ENCODE peak calls at places on chromosome 21, in eight cellular contexts. One of them, this sample, is unnamed.

GRCh38 chr21:45877821-45878469 is 103.6 kb upstream of the COL6A1 start:
- DNase-seq in activated T-cell treated with anti-CD3 and anti-CD28 coated beads for 24 hours: no peak
- DNase-seq in nephron progenitor cell: no peak
- DNase-seq in stimulated activated CD4-positive, alpha-beta T cell treated with anti-CD3 and anti-CD28 coated beads, Interleukin-4, amount 100 ng/mL, for 4 hours: no peak
- DNase-seq in fibroblast of lung: no peak
- DNase-seq in astrocyte of the cerebellum: no peak
- DNase-seq in amygdala: no peak
- DNase-seq in mucosa of descending colon: peak; percentile 16
- DNase-seq in this sample: no peak

GRCh38 chr21:38937286-38937790 is 131.6 kb downstream of the ETS2 start:
- DNase-seq in amygdala: no peak
- DNase-seq in nephron progenitor cell: no peak
- DNase-seq in mucosa of descending colon: no peak
- DNase-seq in stimulated activated CD4-positive, alpha-beta T cell treated with anti-CD3 and anti-CD28 coated beads, Interleukin-4, amount 100 ng/mL, for 4 hours: no peak
- DNase-seq in astrocyte of the cerebellum: no peak
- DNase-seq in fibroblast of lung: no peak
- DNase-seq in activated T-cell treated with anti-CD3 and anti-CD28 coated beads for 24 hours: no peak
- DNase-seq in this sample: no peak

GRCh38 chr21:31634993-31635392 is 24.5 kb upstream of the SOD1 start:
- DNase-seq in astrocyte of the cerebellum: no peak
- DNase-seq in fibroblast of lung: no peak
- DNase-seq in nephron progenitor cell: no peak
- DNase-seq in amygdala: no peak
- DNase-seq in mucosa of descending colon: no peak
- DNase-seq in activated T-cell treated with anti-CD3 and anti-CD28 coated beads for 24 hours: no peak
- DNase-seq in stimulated activated CD4-positive, alpha-beta T cell treated with anti-CD3 and anti-CD28 coated beads, Interleukin-4, amount 100 ng/mL, for 4 hours: no peak
- DNase-seq in this sample: no peak

GRCh38 chr21:46038341-46038829 is 56.8 kb downstream of the COL6A1 start:
- DNase-seq in mucosa of descending colon: no peak
- DNase-seq in astrocyte of the cerebellum: no peak
- DNase-seq in nephron progenitor cell: no peak
- DNase-seq in activated T-cell treated with anti-CD3 and anti-CD28 coated beads for 24 hours: no peak
- DNase-seq in stimulated activated CD4-positive, alpha-beta T cell treated with anti-CD3 and anti-CD28 coated beads, Interleukin-4, amount 100 ng/mL, for 4 hours: no peak
- DNase-seq in amygdala: no peak
- DNase-seq in fibroblast of lung: no peak
- DNase-seq in this sample: no peak

GRCh38 chr21:44011123-44011773 is 861 bp upstream of the TRAPPC10 start:
- DNase-seq in activated T-cell treated with anti-CD3 and anti-CD28 coated beads for 24 hours: no peak
- DNase-seq in stimulated activated CD4-positive, alpha-beta T cell treated with anti-CD3 and anti-CD28 coated beads, Interleukin-4, amount 100 ng/mL, for 4 hours: no peak
- DNase-seq in astrocyte of the cerebellum: no peak
- DNase-seq in fibroblast of lung: no peak
- DNase-seq in nephron progenitor cell: peak; percentile 51
- DNase-seq in amygdala: no peak
- DNase-seq in mucosa of descending colon: no peak
- DNase-seq in this sample: no peak

GRCh38 chr21:45456014-45456835 is 51.3 kb downstream of the COL18A1 start:
- DNase-seq in nephron progenitor cell: no peak
- DNase-seq in stimulated activated CD4-positive, alpha-beta T cell treated with anti-CD3 and anti-CD28 coated beads, Interleukin-4, amount 100 ng/mL, for 4 hours: no peak
- DNase-seq in astrocyte of the cerebellum: no peak
- DNase-seq in activated T-cell treated with anti-CD3 and anti-CD28 coated beads for 24 hours: no peak
- DNase-seq in fibroblast of lung: no peak
- DNase-seq in amygdala: no peak
- DNase-seq in mucosa of descending colon: peak; percentile 19
- DNase-seq in this sample: no peak

GRCh38 chr21:45401916-45402900 is 2.8 kb upstream of the COL18A1 start:
- DNase-seq in nephron progenitor cell: no peak
- DNase-seq in astrocyte of the cerebellum: no peak
- DNase-seq in amygdala: no peak
- DNase-seq in stimulated activated CD4-positive, alpha-beta T cell treated with anti-CD3 and anti-CD28 coated beads, Interleukin-4, amount 100 ng/mL, for 4 hours: no peak
- DNase-seq in activated T-cell treated with anti-CD3 and anti-CD28 coated beads for 24 hours: no peak
- DNase-seq in mucosa of descending colon: peak; percentile 18
- DNase-seq in fibroblast of lung: no peak
- DNase-seq in this sample: no peak

GRCh38 chr21:26470361-26471115 is 102.5 kb downstream of the CYYR1 start:
- DNase-seq in stimulated activated CD4-positive, alpha-beta T cell treated with anti-CD3 and anti-CD28 coated beads, Interleukin-4, amount 100 ng/mL, for 4 hours: no peak
- DNase-seq in fibroblast of lung: no peak
- DNase-seq in astrocyte of the cerebellum: no peak
- DNase-seq in mucosa of descending colon: no peak
- DNase-seq in activated T-cell treated with anti-CD3 and anti-CD28 coated beads for 24 hours: no peak
- DNase-seq in nephron progenitor cell: no peak
- DNase-seq in amygdala: no peak
- DNase-seq in this sample: no peak

GRCh38 chr21:33395866-33396265 is 7.3 kb upstream of the IFNGR2 start:
- DNase-seq in amygdala: no peak
- DNase-seq in mucosa of descending colon: no peak
- DNase-seq in nephron progenitor cell: no peak
- DNase-seq in fibroblast of lung: peak; percentile 81
- DNase-seq in astrocyte of the cerebellum: no peak
- DNase-seq in activated T-cell treated with anti-CD3 and anti-CD28 coated beads for 24 hours: no peak
- DNase-seq in stimulated activated CD4-positive, alpha-beta T cell treated with anti-CD3 and anti-CD28 coated beads, Interleukin-4, amount 100 ng/mL, for 4 hours: no peak
- DNase-seq in this sample: no peak

GRCh38 chr21:33976082-33976979 is 60.7 kb upstream of the ATP5PO start:
- DNase-seq in astrocyte of the cerebellum: peak; percentile 93
- DNase-seq in activated T-cell treated with anti-CD3 and anti-CD28 coated beads for 24 hours: peak; percentile 46
- DNase-seq in mucosa of descending colon: no peak
- DNase-seq in amygdala: no peak
- DNase-seq in nephron progenitor cell: no peak
- DNase-seq in stimulated activated CD4-positive, alpha-beta T cell treated with anti-CD3 and anti-CD28 coated beads, Interleukin-4, amount 100 ng/mL, for 4 hours: peak; percentile 68
- DNase-seq in fibroblast of lung: peak; percentile 90
- DNase-seq in this sample: no peak

GRCh38 chr21:16370176-16370575 is 640.4 kb downstream of the USP25 start:
- DNase-seq in mucosa of descending colon: no peak
- DNase-seq in astrocyte of the cerebellum: no peak
- DNase-seq in fibroblast of lung: no peak
- DNase-seq in stimulated activated CD4-positive, alpha-beta T cell treated with anti-CD3 and anti-CD28 coated beads, Interleukin-4, amount 100 ng/mL, for 4 hours: no peak
- DNase-seq in amygdala: no peak
- DNase-seq in activated T-cell treated with anti-CD3 and anti-CD28 coated beads for 24 hours: no peak
- DNase-seq in nephron progenitor cell: no peak
- DNase-seq in this sample: no peak

GRCh38 chr21:45264919-45265515 is 22.7 kb downstream of the POFUT2 start:
- DNase-seq in activated T-cell treated with anti-CD3 and anti-CD28 coated beads for 24 hours: no peak
- DNase-seq in astrocyte of the cerebellum: no peak
- DNase-seq in mucosa of descending colon: no peak
- DNase-seq in amygdala: no peak
- DNase-seq in stimulated activated CD4-positive, alpha-beta T cell treated with anti-CD3 and anti-CD28 coated beads, Interleukin-4, amount 100 ng/mL, for 4 hours: no peak
- DNase-seq in fibroblast of lung: no peak
- DNase-seq in nephron progenitor cell: no peak
- DNase-seq in this sample: no peak

GRCh38 chr21:31932470-31932764 is 59.6 kb downstream of the HUNK start:
- DNase-seq in fibroblast of lung: no peak
- DNase-seq in nephron progenitor cell: no peak
- DNase-seq in stimulated activated CD4-positive, alpha-beta T cell treated with anti-CD3 and anti-CD28 coated beads, Interleukin-4, amount 100 ng/mL, for 4 hours: no peak
- DNase-seq in activated T-cell treated with anti-CD3 and anti-CD28 coated beads for 24 hours: no peak
- DNase-seq in mucosa of descending colon: no peak
- DNase-seq in amygdala: no peak
- DNase-seq in astrocyte of the cerebellum: no peak
- DNase-seq in this sample: no peak

GRCh38 chr21:45911806-45912325 is 69.7 kb upstream of the COL6A1 start:
- DNase-seq in mucosa of descending colon: peak; percentile 6
- DNase-seq in fibroblast of lung: no peak
- DNase-seq in amygdala: no peak
- DNase-seq in nephron progenitor cell: no peak
- DNase-seq in stimulated activated CD4-positive, alpha-beta T cell treated with anti-CD3 and anti-CD28 coated beads, Interleukin-4, amount 100 ng/mL, for 4 hours: no peak
- DNase-seq in activated T-cell treated with anti-CD3 and anti-CD28 coated beads for 24 hours: no peak
- DNase-seq in astrocyte of the cerebellum: no peak
- DNase-seq in this sample: no peak

GRCh38 chr21:29504751-29505321 is 206.1 kb downstream of the BACH1 start:
- DNase-seq in activated T-cell treated with anti-CD3 and anti-CD28 coated beads for 24 hours: no peak
- DNase-seq in stimulated activated CD4-positive, alpha-beta T cell treated with anti-CD3 and anti-CD28 coated beads, Interleukin-4, amount 100 ng/mL, for 4 hours: no peak
- DNase-seq in astrocyte of the cerebellum: peak; percentile 49
- DNase-seq in nephron progenitor cell: no peak
- DNase-seq in fibroblast of lung: no peak
- DNase-seq in amygdala: no peak
- DNase-seq in mucosa of descending colon: no peak
- DNase-seq in this sample: no peak

GRCh38 chr21:15604424-15604823 is 125.4 kb upstream of the USP25 start:
- DNase-seq in mucosa of descending colon: no peak
- DNase-seq in nephron progenitor cell: no peak
- DNase-seq in fibroblast of lung: peak; percentile 68
- DNase-seq in amygdala: no peak
- DNase-seq in astrocyte of the cerebellum: peak; percentile 6
- DNase-seq in stimulated activated CD4-positive, alpha-beta T cell treated with anti-CD3 and anti-CD28 coated beads, Interleukin-4, amount 100 ng/mL, for 4 hours: no peak
- DNase-seq in activated T-cell treated with anti-CD3 and anti-CD28 coated beads for 24 hours: no peak
- DNase-seq in this sample: no peak

GRCh38 chr21:42219606-42220137 is 732 bp downstream of the ABCG1 start:
- DNase-seq in mucosa of descending colon: peak; percentile 68
- DNase-seq in astrocyte of the cerebellum: no peak
- DNase-seq in nephron progenitor cell: peak; percentile 57
- DNase-seq in activated T-cell treated with anti-CD3 and anti-CD28 coated beads for 24 hours: no peak
- DNase-seq in fibroblast of lung: no peak
- DNase-seq in stimulated activated CD4-positive, alpha-beta T cell treated with anti-CD3 and anti-CD28 coated beads, Interleukin-4, amount 100 ng/mL, for 4 hours: no peak
- DNase-seq in amygdala: peak; percentile 66
- DNase-seq in this sample: peak; percentile 74

GRCh38 chr21:25179116-25179515 is 428.2 kb downstream of the MRPL39 start:
- DNase-seq in activated T-cell treated with anti-CD3 and anti-CD28 coated beads for 24 hours: no peak
- DNase-seq in astrocyte of the cerebellum: peak; percentile 57
- DNase-seq in fibroblast of lung: peak; percentile 75
- DNase-seq in amygdala: no peak
- DNase-seq in stimulated activated CD4-positive, alpha-beta T cell treated with anti-CD3 and anti-CD28 coated beads, Interleukin-4, amount 100 ng/mL, for 4 hours: no peak
- DNase-seq in mucosa of descending colon: no peak
- DNase-seq in nephron progenitor cell: no peak
- DNase-seq in this sample: no peak

GRCh38 chr21:45538381-45539045 is 3.7 kb downstream of the SLC19A1 start:
- DNase-seq in activated T-cell treated with anti-CD3 and anti-CD28 coated beads for 24 hours: no peak
- DNase-seq in stimulated activated CD4-positive, alpha-beta T cell treated with anti-CD3 and anti-CD28 coated beads, Interleukin-4, amount 100 ng/mL, for 4 hours: no peak
- DNase-seq in fibroblast of lung: no peak
- DNase-seq in mucosa of descending colon: peak; percentile 32
- DNase-seq in astrocyte of the cerebellum: no peak
- DNase-seq in amygdala: no peak
- DNase-seq in nephron progenitor cell: no peak
- DNase-seq in this sample: no peak

GRCh38 chr21:37245151-37245550 is 22.0 kb downstream of the VPS26C start:
- DNase-seq in mucosa of descending colon: no peak
- DNase-seq in astrocyte of the cerebellum: no peak
- DNase-seq in stimulated activated CD4-positive, alpha-beta T cell treated with anti-CD3 and anti-CD28 coated beads, Interleukin-4, amount 100 ng/mL, for 4 hours: no peak
- DNase-seq in fibroblast of lung: no peak
- DNase-seq in activated T-cell treated with anti-CD3 and anti-CD28 coated beads for 24 hours: no peak
- DNase-seq in nephron progenitor cell: no peak
- DNase-seq in amygdala: no peak
- DNase-seq in this sample: no peak

GRCh38 chr21:36166705-36167104 is 10.1 kb downstream of the DOP1B start:
- DNase-seq in amygdala: no peak
- DNase-seq in activated T-cell treated with anti-CD3 and anti-CD28 coated beads for 24 hours: no peak
- DNase-seq in nephron progenitor cell: peak; percentile 26
- DNase-seq in mucosa of descending colon: peak; percentile 46
- DNase-seq in stimulated activated CD4-positive, alpha-beta T cell treated with anti-CD3 and anti-CD28 coated beads, Interleukin-4, amount 100 ng/mL, for 4 hours: no peak
- DNase-seq in fibroblast of lung: no peak
- DNase-seq in astrocyte of the cerebellum: no peak
- DNase-seq in this sample: no peak

GRCh38 chr21:31119199-31119598 is 80.9 kb upstream of the KRTAP19-8 start:
- DNase-seq in mucosa of descending colon: no peak
- DNase-seq in astrocyte of the cerebellum: no peak
- DNase-seq in activated T-cell treated with anti-CD3 and anti-CD28 coated beads for 24 hours: no peak
- DNase-seq in amygdala: no peak
- DNase-seq in stimulated activated CD4-positive, alpha-beta T cell treated with anti-CD3 and anti-CD28 coated beads, Interleukin-4, amount 100 ng/mL, for 4 hours: no peak
- DNase-seq in nephron progenitor cell: no peak
- DNase-seq in fibroblast of lung: no peak
- DNase-seq in this sample: no peak

GRCh38 chr21:32914424-32915070 is 111.2 kb upstream of the OLIG2 start:
- DNase-seq in mucosa of descending colon: no peak
- DNase-seq in astrocyte of the cerebellum: no peak
- DNase-seq in fibroblast of lung: no peak
- DNase-seq in nephron progenitor cell: no peak
- DNase-seq in amygdala: no peak
- DNase-seq in activated T-cell treated with anti-CD3 and anti-CD28 coated beads for 24 hours: no peak
- DNase-seq in stimulated activated CD4-positive, alpha-beta T cell treated with anti-CD3 and anti-CD28 coated beads, Interleukin-4, amount 100 ng/mL, for 4 hours: no peak
- DNase-seq in this sample: no peak